ENCODE peak calls at places on chromosomes 4 and X, in nine cellular contexts. C is esophagus squamous epithelium, T is AG04449, I is IMR-90, S is cardiac fibroblast, P is fibroblast of mammary gland, O is astrocyte, F is psoas muscle, G is coronary artery. J is an unnamed sample.

GRCh38 chr4:86223472-86223871 is 136.4 kb downstream of the MAPK10 start:
- DNase-seq in C (no peak), T (no peak), I (peak; percentile 13), S (peak; percentile 64), P (peak; percentile 63), O (peak; percentile 19), F (no peak), G (no peak), J (peak; percentile 70)

GRCh38 chr4:114040319-114041116 is 61.1 kb upstream of the ARSJ start:
- DNase-seq in C (no peak), T (no peak), I (peak; percentile 26), S (no peak), P (no peak), O (peak; percentile 63), F (no peak), G (no peak), J (no peak)

GRCh38 chr4:6041794-6042193 is 23.6 kb upstream of the C4orf50 start:
- DNase-seq in C (no peak), T (no peak), I (no peak), S (no peak), P (no peak), O (no peak), F (no peak), G (no peak), J (no peak)

GRCh38 chr4:127997534-127998388 is 32.6 kb downstream of the ABHD18 start:
- DNase-seq in C (no peak), T (peak; percentile 7), I (peak; percentile 63), S (peak; percentile 59), P (peak; percentile 57), O (peak; percentile 56), F (no peak), G (no peak), J (peak; percentile 64)

GRCh38 chr4:2937146-2937857 is 25.9 kb downstream of the NOP14 start:
- DNase-seq in C (no peak), T (no peak), I (no peak), S (peak; percentile 21), P (peak; percentile 53), O (peak; percentile 67), F (peak; percentile 55), G (peak; percentile 69), J (no peak)

GRCh38 chrX:135605906-135606305 is 85.4 kb downstream of the INTS6L start:
- DNase-seq in C (no peak), T (no peak), I (no peak), S (no peak), P (no peak), O (no peak), F (no peak), G (no peak), J (no peak)

GRCh38 chr4:186724048-186724860 is 598 bp upstream of the FAT1 start:
- DNase-seq in C (no peak), T (no peak), I (peak; percentile 49), S (peak; percentile 76), P (peak; percentile 46), O (peak; percentile 48), F (peak; percentile 56), G (peak; percentile 80), J (peak; percentile 66)

GRCh38 chr4:169256101-169256612 is 14.6 kb downstream of the SH3RF1 start:
- DNase-seq in C (no peak), T (no peak), I (peak; percentile 51), S (no peak), P (peak; percentile 70), O (no peak), F (no peak), G (no peak), J (no peak)

GRCh38 chr4:41185614-41186609 is 28.4 kb downstream of the APBB2 start:
- DNase-seq in C (no peak), T (no peak), I (peak; percentile 53), S (no peak), P (no peak), O (peak; percentile 36), F (no peak), G (no peak), J (no peak)

GRCh38 chr4:56215901-56216300 is 171.4 kb downstream of the AASDH start:
- DNase-seq in C (no peak), T (no peak), I (peak; percentile 7), S (peak; percentile 79), P (peak; percentile 63), O (peak; percentile 78), F (no peak), G (no peak), J (peak; percentile 85)

GRCh38 chrX:153828723-153829548 is 1.4 kb downstream of the PDZD4 start:
- DNase-seq in C (no peak), T (no peak), I (no peak), S (no peak), P (no peak), O (no peak), F (no peak), G (peak; percentile 74), J (no peak)

GRCh38 chr4:41346306-41347061 is 89.8 kb downstream of the UCHL1 start:
- DNase-seq in C (no peak), T (no peak), I (no peak), S (no peak), P (no peak), O (no peak), F (no peak), G (no peak), J (no peak)

GRCh38 chr4:77349796-77350195 is 192.8 kb downstream of the CCNG2 start:
- DNase-seq in C (no peak), T (no peak), I (no peak), S (no peak), P (peak; percentile 27), O (no peak), F (no peak), G (no peak), J (no peak)

GRCh38 chrX:53831662-53832635 is 145.4 kb upstream of the HUWE1 start:
- DNase-seq in C (no peak), T (no peak), I (peak; percentile 7), S (peak; percentile 24), P (peak; percentile 31), O (peak; percentile 2), F (no peak), G (no peak), J (peak; percentile 29)

GRCh38 chrX:114962209-114962608 is 55.2 kb downstream of the IL13RA2 start:
- DNase-seq in C (no peak), T (no peak), I (no peak), S (peak; percentile 7), P (no peak), O (no peak), F (no peak), G (no peak), J (no peak)

GRCh38 chr4:173535165-173535737 is 5.2 kb upstream of the HAND2 start:
- DNase-seq in C (no peak), T (no peak), I (no peak), S (no peak), P (no peak), O (no peak), F (no peak), G (no peak), J (no peak)

GRCh38 chr4:158163941-158164665 is 8.7 kb downstream of the GASK1B start:
- DNase-seq in C (no peak), T (no peak), I (no peak), S (peak; percentile 19), P (peak; percentile 28), O (no peak), F (no peak), G (no peak), J (no peak)

GRCh38 chr4:57233391-57233790 is 123.2 kb upstream of the IGFBP7 start:
- DNase-seq in C (no peak), T (no peak), I (peak; percentile 28), S (peak; percentile 54), P (peak; percentile 63), O (peak; percentile 51), F (no peak), G (no peak), J (peak; percentile 38)

GRCh38 chr4:47488706-47489105 is 3.6 kb downstream of the ATP10D start:
- DNase-seq in C (no peak), T (no peak), I (no peak), S (no peak), P (no peak), O (no peak), F (no peak), G (no peak), J (no peak)

DNA sequence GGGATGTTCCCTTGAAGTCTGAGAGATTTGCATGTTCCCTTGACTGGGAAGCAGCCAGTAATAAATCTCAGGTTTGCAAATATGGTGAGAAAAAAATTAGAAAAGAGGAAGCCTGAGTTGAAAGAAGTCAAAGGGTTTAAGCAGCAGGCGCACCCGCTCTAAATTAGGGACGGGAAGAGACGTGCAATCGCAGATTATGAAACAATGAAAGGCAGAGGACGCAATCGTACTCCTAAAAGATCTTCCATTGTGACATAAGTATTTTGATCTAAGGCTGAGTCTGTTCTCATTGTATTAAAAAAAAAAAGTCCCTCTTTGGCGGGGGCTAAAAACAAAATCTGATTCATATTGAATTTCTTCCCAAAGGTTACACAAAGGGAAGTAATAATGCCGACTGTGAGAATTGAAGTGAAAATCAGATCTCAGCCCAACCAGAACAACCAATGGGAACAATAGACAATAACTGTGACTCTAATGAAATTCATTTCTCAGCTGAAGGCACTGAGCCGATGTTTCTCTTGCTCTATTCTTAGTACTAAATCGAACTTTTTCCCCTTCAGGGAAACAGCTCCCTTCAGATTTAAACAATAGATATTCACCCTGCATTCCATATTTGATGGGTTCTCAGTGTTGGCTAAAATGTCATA is 28.3 kb downstream of the SAT1 start:
- DNase-seq in C (no peak), T (no peak), I (no peak), S (peak; percentile 19), P (peak; percentile 60), O (no peak), F (no peak), G (no peak), J (no peak)
- H3K4me3 ChIP-seq in C (no peak overlapping the region), T (no peak overlapping the region), I (no peak overlapping the region), S (no peak overlapping the region), P (no peak overlapping the region), O (no peak overlapping the region), F (no peak overlapping the region), G (no peak overlapping the region), J (no peak overlapping the region)

DNA sequence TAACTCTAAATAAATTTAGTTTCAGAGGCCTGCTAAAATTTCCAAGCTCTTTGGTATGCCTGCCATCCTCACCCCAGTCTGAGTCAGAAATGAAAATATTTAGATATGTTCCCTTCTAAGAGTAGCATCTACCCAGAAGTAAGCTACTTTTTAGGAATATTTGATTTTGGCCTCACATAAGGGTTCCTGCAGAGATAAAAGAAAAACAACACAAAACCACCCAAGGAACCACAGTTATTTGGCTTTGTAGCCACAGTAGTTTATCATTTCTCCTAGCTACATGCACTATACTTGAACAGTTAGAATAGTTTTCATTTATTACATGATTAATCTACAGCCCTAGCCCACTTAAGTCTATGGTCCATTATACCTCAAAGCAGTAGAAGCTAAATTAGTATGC is 192.5 kb upstream of the FAM241A start:
- DNase-seq in C (no peak), T (no peak), I (no peak), S (no peak), P (no peak), O (peak; percentile 57), F (no peak), G (no peak), J (no peak)
- TF ChIP-seq CTCF in C (no peak), T (no peak), I (no peak), S (no peak), P (no peak), O (no peak), F (no peak), G (no peak), J (no peak)

GRCh38 chr4:576991-577498 is 950 bp upstream of the TMEM271 start:
- DNase-seq in C (no peak), T (no peak), I (no peak), S (no peak), P (no peak), O (no peak), F (no peak), G (no peak), J (no peak)
- H3K4me3 ChIP-seq in C (no peak overlapping the region), T (peak overlapping the region; percentile 15), I (no peak overlapping the region), S (no peak overlapping the region), P (no peak overlapping the region), O (no peak overlapping the region), F (no peak overlapping the region), G (no peak overlapping the region), J (no peak overlapping the region)

GRCh38 chr4:103996059-103996458 is 276.3 kb upstream of the TACR3 start:
- DNase-seq in C (no peak), T (no peak), I (no peak), S (peak; percentile 1), P (peak; percentile 12), O (peak; percentile 4), F (no peak), G (no peak), J (peak; percentile 11)
- TF ChIP-seq CTCF in C (no peak), T (no peak), I (no peak), S (no peak), P (no peak), O (no peak), F (no peak), G (no peak), J (no peak)